ENCODE peak calls at places on chromosomes 3 and 15, in four cellular contexts. Z is breast epithelium, P is HL-60, X is HCT116. A is an unnamed sample.

GRCh38 chr15:89671687-89672086 is 7.5 kb downstream of the PLIN1 start:
- DNase-seq in X (no peak), Z (no peak), P (no peak), A (no peak)

GRCh38 chr15:42358141-42358540 is 1.2 kb upstream of the CAPN3 start:
- DNase-seq in Z (no peak), X (no peak), P (no peak), A (no peak)

GRCh38 chr3:179324270-179324754 is 1.5 kb downstream of the ZNF639 start:
- DNase-seq in P (no peak), X (no peak), Z (no peak), A (no peak)

GRCh38 chr15:80844011-80844732 is 65.0 kb downstream of the CEMIP start:
- DNase-seq in X (no peak), P (no peak), Z (peak), A (no peak)

GRCh38 chr3:23390446-23390845 is 187.3 kb downstream of the UBE2E2 start:
- DNase-seq in P (no peak), Z (no peak), X (no peak), A (no peak)

GRCh38 chr15:100929641-100930042 is 10.5 kb downstream of the LRRK1 start:
- DNase-seq in P (no peak), X (no peak), Z (no peak), A (no peak)

GRCh38 chr3:25820372-25820771 is 30.5 kb downstream of the OXSM start:
- DNase-seq in X (no peak), Z (no peak), P (no peak), A (peak)

GRCh38 chr15:92958105-92958504 is 58.0 kb downstream of the CHD2 start:
- DNase-seq in X (no peak), Z (no peak), P (no peak), A (no peak)

GRCh38 chr3:80232760-80233159 is 465.0 kb upstream of the ROBO1 start:
- DNase-seq in P (no peak), X (no peak), Z (no peak), A (no peak)

GRCh38 chr15:69143756-69144436 is 16.5 kb upstream of the GLCE start:
- DNase-seq in Z (no peak), X (no peak), P (no peak), A (no peak)

GRCh38 chr3:135581806-135582205 is 383.7 kb upstream of the PPP2R3A start:
- DNase-seq in Z (no peak), X (no peak), P (no peak), A (no peak)

GRCh38 chr3:156725706-156726105 is 51.3 kb downstream of the TIPARP start:
- DNase-seq in X (no peak), Z (no peak), P (no peak), A (no peak)

GRCh38 chr3:31981206-31982181 is at the start of the genes OSBPL10 and ZNF860:
- DNase-seq in P (peak), Z (peak), X (peak), A (no peak)

GRCh38 chr3:41498847-41499246 is 299.5 kb downstream of the CTNNB1 start:
- DNase-seq in Z (no peak), X (no peak), P (no peak), A (no peak)

GRCh38 chr3:111103807-111104206 is 32.2 kb downstream of the NECTIN3 start:
- DNase-seq in P (no peak), X (no peak), Z (no peak), A (no peak)

GRCh38 chr3:126557415-126557745 is 1.4 kb downstream of the C3orf22 start:
- DNase-seq in Z (no peak), X (no peak), P (no peak), A (no peak)

GRCh38 chr3:125240496-125240895 is 27.9 kb upstream of the SLC12A8 start:
- DNase-seq in P (peak), X (no peak), Z (no peak), A (no peak)

GRCh38 chr15:68278345-68279217 is 1.0 kb downstream of the FEM1B start:
- DNase-seq in X (no peak), P (no peak), Z (no peak), A (peak)

GRCh38 chr3:124814620-124815421 is 72.3 kb downstream of the ITGB5 start:
- DNase-seq in Z (peak), P (no peak), X (no peak), A (no peak)

GRCh38 chr15:90037510-90037860 is 36.4 kb downstream of the ZNF710 start:
- DNase-seq in Z (no peak), P (no peak), X (no peak), A (no peak)

GRCh38 chr3:184472723-184473419 is 88.7 kb upstream of the EPHB3 start:
- DNase-seq in Z (peak), X (no peak), P (peak), A (no peak)

GRCh38 chr3:57397175-57398026 is 104.9 kb upstream of the ASB14 start:
- DNase-seq in Z (peak), X (peak), P (peak), A (peak)

GRCh38 chr3:48434591-48435222 is 4.8 kb upstream of the PLXNB1 start:
- DNase-seq in X (no peak), Z (no peak), P (no peak), A (no peak)

GRCh38 chr3:12242772-12243171 is 46.1 kb upstream of the PPARG start:
- DNase-seq in X (no peak), P (no peak), Z (no peak), A (no peak)

GRCh38 chr15:43127752-43128151 is 5.6 kb upstream of the TMEM62 start:
- DNase-seq in P (no peak), X (no peak), Z (no peak), A (peak)

GRCh38 chr3:189606774-189607173 is 24.4 kb upstream of the TP63 start:
- DNase-seq in P (no peak), Z (no peak), X (no peak), A (no peak)

GRCh38 chr3:149369991-149370866 is 7.2 kb downstream of the TM4SF1 start:
- DNase-seq in Z (no peak), X (no peak), P (no peak), A (no peak)

GRCh38 chr3:17140670-17141505 is 256.1 kb downstream of the PLCL2 start:
- DNase-seq in P (no peak), Z (no peak), X (no peak), A (no peak)
- TF ChIP-seq POLR2AphosphoS5 in P (no peak), Z (no peak), X (no peak), A (no peak)

GRCh38 chr3:101973163-101973505 is 123.8 kb downstream of the NFKBIZ start:
- DNase-seq in P (no peak), X (no peak), Z (no peak), A (no peak)
- H3K27ac ChIP-seq in P (no peak), X (no peak), Z (no peak), A (no peak)

DNA sequence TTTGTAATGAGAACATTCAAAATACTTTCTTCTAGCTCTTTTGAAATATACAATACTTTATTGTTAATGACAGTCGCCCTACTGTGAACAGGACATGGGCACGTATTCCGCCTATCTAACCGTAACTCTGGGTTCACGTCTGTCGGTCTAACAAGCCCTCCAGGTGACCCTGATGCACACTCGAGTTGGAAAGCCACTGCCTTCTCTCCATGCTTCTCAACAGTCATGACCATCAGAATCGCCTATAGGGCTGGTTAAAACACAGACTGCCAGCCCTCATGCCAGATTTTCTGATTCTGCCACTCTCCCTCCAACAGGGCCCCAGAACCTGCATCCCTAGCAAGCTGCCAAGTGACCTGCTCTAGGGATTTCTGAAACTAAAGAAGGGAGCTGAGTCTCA is 140.2 kb downstream of the FOXP1 start:
- DNase-seq in X (no peak), P (no peak), Z (no peak), A (no peak)
- TF ChIP-seq POLR2AphosphoS5 in X (no peak), P (no peak), Z (no peak), A (no peak)

DNA sequence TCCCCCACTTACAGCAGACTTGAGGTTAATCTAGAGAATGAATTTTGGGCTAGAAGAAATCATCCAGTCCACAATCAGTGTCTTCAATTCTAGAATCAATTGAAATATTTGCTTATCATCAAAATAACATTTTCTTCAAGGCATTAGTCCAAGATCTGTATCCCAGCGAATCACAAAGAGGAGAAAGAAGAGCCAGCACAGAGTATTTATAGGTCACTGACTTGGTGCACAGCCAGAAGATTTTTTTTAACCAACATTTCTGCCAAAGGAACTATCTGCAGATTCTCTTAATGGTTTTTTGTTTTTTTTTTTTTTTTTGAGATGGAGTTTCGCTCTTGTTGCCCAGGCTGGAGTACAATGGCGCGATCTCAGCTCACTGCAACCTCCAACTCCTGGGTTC is 178.2 kb downstream of the TNIK start:
- DNase-seq in X (no peak), P (no peak), Z (no peak), A (no peak)
- H3K27ac ChIP-seq in X (no peak), P (no peak), Z (peak), A (no peak)

DNA sequence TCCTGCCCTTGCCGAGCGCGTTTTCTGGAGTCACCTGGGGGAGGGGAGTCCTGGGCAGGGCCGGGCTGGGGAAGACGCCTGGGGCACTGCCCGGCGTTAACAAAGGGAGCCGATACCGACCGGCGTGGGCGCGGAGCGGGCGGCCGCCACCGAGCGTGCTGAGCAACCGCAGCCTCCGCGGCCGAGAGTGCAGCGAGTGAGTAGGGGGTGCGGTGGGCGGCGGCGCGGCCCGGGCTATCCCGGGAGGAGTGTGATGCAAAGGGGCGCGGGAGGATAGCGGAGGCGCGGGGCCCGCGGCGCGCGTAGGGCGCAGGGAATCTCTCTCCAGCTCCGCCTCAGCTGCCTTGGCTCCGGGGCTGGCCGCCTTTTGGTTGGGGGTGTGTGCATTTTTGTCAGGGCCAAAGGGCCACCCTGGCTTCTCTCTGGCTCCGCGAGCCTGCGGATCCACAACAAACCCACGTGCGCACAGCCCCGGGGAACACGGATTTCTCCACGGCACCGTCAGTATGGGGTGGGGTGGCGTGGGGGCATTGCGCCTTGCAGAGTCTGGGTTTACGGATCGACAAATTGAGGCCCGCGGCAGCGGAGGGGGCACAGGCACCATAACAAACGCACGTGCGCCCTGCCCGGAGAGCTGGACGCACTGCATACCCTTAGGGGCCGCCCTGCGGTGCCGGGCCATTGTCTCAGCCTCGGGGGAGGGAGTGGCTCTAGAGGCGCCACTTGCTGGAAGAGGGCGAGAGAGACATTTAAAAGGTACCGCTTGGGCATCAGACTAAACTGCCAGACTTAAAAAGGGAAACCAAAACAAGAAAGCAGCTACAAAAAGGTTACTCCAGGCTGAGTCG is 537 bp downstream of the ST6GAL1 start:
- DNase-seq in X (peak), Z (no peak), P (peak), A (no peak)
- TF ChIP-seq POLR2AphosphoS5 in X (no peak), Z (no peak), P (peak), A (no peak)

DNA sequence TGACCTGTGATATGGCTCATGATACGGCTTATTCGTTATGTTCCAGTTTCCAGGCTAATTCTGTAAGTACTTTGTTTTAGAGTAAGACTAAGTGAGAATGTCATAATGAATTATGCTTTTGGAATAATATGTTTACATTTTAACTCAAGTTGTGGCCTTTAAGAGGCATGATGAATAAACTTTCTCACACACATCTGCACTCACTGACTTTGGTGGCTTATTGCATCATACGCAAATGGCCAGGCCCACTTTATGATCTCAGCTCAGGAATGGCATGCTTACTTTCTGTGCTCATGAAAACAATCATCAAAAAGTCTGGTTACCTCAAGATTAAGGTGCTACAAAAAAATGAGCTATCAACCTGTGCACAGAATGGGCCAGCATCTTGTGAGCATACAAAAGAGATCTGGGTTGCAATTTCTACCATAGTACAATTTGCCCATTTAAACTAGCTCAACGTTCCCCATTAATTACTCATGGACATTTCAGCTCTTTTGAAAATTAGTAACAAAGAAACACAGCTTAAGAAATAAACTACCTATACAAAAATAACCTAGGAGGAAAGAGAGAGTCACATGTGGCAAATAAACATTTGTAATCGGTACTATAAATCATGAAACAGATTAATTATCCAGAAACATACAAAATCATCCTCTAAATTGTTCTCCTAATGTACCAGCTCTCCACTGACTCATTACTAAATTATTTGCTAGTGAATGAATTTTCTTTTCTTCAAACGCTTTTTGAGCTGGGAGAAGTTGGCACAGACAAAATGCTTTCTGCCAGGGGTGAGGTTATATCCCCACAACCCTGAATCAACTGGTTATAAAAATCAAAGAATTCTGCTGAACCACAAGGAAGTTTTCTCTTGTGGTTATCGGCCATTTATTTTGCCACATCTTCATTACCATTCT is 439.0 kb upstream of the ADAMTS9 start:
- DNase-seq in P (no peak), Z (no peak), X (no peak), A (no peak)
- H3K27ac ChIP-seq in P (no peak), Z (peak), X (no peak), A (no peak)

GRCh38 chr3:60453326-60453725 is 797.9 kb downstream of the FHIT start:
- DNase-seq in P (no peak), X (no peak), Z (no peak), A (no peak)

GRCh38 chr3:60444898-60445297 is 806.4 kb downstream of the FHIT start:
- DNase-seq in P (no peak), Z (no peak), X (no peak), A (no peak)

GRCh38 chr3:60445416-60445815 is 805.8 kb downstream of the FHIT start:
- DNase-seq in Z (no peak), P (no peak), X (no peak), A (no peak)

DNA sequence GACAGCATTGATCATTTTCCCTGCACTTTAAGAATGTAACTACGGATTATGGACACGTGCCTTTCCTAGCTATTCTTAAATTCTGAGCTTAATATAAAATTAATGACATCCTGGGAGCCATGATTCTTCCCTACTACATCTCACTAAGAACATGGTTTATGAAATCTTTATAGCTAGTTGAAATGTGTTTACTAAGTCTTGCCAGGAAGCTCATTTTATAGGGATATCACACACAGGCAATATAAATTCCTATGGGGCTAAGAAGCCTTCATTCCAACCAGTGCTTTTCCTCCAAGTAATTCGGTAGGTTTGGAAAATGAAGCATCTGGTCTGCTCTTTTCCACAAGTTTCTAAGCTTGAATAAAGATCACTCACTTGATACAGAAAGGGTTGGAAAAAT is 802.6 kb downstream of the FHIT start:
- DNase-seq in Z (no peak), X (no peak), P (no peak), A (no peak)
- TF ChIP-seq POLR2AphosphoS5 in Z (no peak), X (no peak), P (no peak), A (no peak)

DNA sequence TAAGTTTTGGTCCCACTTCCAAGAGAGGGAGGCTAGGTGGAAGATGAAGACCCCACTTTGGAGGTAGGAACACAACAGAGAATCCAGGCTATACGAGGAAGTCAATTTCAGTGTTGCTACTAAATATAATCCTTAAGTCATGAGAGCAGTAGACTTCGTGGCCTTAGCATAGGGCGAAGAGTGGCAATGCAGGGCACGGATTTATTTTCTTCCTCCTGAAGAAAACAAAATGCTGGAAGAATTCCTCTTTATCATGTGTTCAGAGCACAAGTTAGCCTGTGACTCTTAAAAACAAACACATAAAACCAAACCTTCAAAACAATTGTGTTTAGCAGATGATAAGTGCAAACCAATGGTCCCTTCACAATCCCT is 19.4 kb downstream of the BCL2L10 start:
- DNase-seq in Z (no peak), X (no peak), P (no peak), A (no peak)
- H3K27ac ChIP-seq in Z (peak), X (peak), P (no peak), A (no peak)